ENCODE peak calls at places on chromosomes 12 and 14, in eight cellular contexts. B is nucleus accumbens, R is GOT3, X is fibroblast of lung, V is neural progenitor cell, Z is nephron progenitor cell, C is T follicular helper cell, T is GM03348. L is an unnamed sample.

GRCh38 chr14:82075566-82075965 is 541.9 kb upstream of the SEL1L start:
- DNase-seq in B (no peak), R (no peak), X (peak), V (peak), Z (peak), C (no peak), T (no peak), L (no peak)

GRCh38 chr12:100926669-100927248 is 132.2 kb downstream of the ANO4 start:
- DNase-seq in B (no peak), R (no peak), X (peak), V (peak), Z (peak), C (no peak), T (peak), L (no peak)

GRCh38 chr12:113103756-113104450 is 31.7 kb downstream of the RASAL1 start:
- DNase-seq in B (no peak), R (no peak), X (no peak), V (peak), Z (peak), C (peak), T (no peak), L (no peak)

GRCh38 chr14:93953263-93953662 is 23.1 kb downstream of the ASB2 start:
- DNase-seq in B (no peak), R (no peak), X (no peak), V (peak), Z (no peak), C (no peak), T (no peak), L (no peak)

GRCh38 chr14:100361626-100362025 is 38.5 kb downstream of the SLC25A47 start:
- DNase-seq in B (no peak), R (no peak), X (no peak), V (no peak), Z (no peak), C (no peak), T (no peak), L (no peak)

GRCh38 chr14:85233756-85234545 is 296.0 kb upstream of the FLRT2 start:
- DNase-seq in B (no peak), R (no peak), X (peak), V (no peak), Z (no peak), C (no peak), T (peak), L (no peak)

GRCh38 chr14:90383731-90384542 is 12.9 kb upstream of the CALM1 start:
- DNase-seq in B (peak), R (no peak), X (peak), V (peak), Z (peak), C (peak), T (peak), L (no peak)

GRCh38 chr14:101359221-101360044 is 201.9 kb upstream of the DIO3 start:
- DNase-seq in B (no peak), R (no peak), X (peak), V (peak), Z (no peak), C (no peak), T (no peak), L (no peak)

GRCh38 chr14:24329736-24330135 is 5.1 kb downstream of the ADCY4 start:
- DNase-seq in B (no peak), R (no peak), X (no peak), V (no peak), Z (no peak), C (no peak), T (no peak), L (no peak)

GRCh38 chr12:43453761-43454160 is 98.2 kb downstream of the ADAMTS20 start:
- DNase-seq in B (no peak), R (no peak), X (no peak), V (no peak), Z (no peak), C (no peak), T (no peak), L (no peak)

GRCh38 chr12:26768611-26769603 is 64.1 kb downstream of the ITPR2 start:
- DNase-seq in B (no peak), R (no peak), X (no peak), V (no peak), Z (no peak), C (no peak), T (no peak), L (no peak)

GRCh38 chr14:22315336-22315735 is 273.7 kb downstream of the DAD1 start:
- DNase-seq in B (no peak), R (no peak), X (no peak), V (no peak), Z (no peak), C (no peak), T (no peak), L (no peak)

GRCh38 chr14:67485501-67486095 is 2.9 kb downstream of the TMEM229B start:
- DNase-seq in B (no peak), R (no peak), X (peak), V (no peak), Z (no peak), C (no peak), T (no peak), L (no peak)

GRCh38 chr14:51093371-51094281 is 1.3 kb downstream of the TRIM9 start:
- DNase-seq in B (peak), R (no peak), X (peak), V (peak), Z (peak), C (peak), T (no peak), L (peak)

GRCh38 chr12:52615912-52616311 is 2.4 kb downstream of the KRT73 start:
- DNase-seq in B (no peak), R (no peak), X (no peak), V (no peak), Z (no peak), C (no peak), T (no peak), L (no peak)

GRCh38 chr12:68081561-68081960 is 78.0 kb downstream of the IFNG start:
- DNase-seq in B (no peak), R (no peak), X (no peak), V (no peak), Z (no peak), C (no peak), T (no peak), L (no peak)

GRCh38 chr14:20657216-20658211 is 16.0 kb upstream of the OR6S1 start:
- DNase-seq in B (no peak), R (no peak), X (no peak), V (peak), Z (peak), C (no peak), T (no peak), L (no peak)

GRCh38 chr12:92987362-92987761 is 58.3 kb upstream of the EEA1 start:
- DNase-seq in B (no peak), R (no peak), X (peak), V (peak), Z (peak), C (no peak), T (peak), L (peak)

GRCh38 chr14:90616881-90617280 is 199.3 kb downstream of the TTC7B start:
- DNase-seq in B (no peak), R (no peak), X (peak), V (no peak), Z (no peak), C (no peak), T (no peak), L (no peak)

GRCh38 chr14:91154851-91155625 is 41.2 kb downstream of the DGLUCY start:
- DNase-seq in B (no peak), R (no peak), X (peak), V (no peak), Z (peak), C (no peak), T (peak), L (no peak)

L was measured in cerebellar nuclear complex.